ENCODE peak calls at places on chromosomes 12 and 14, in ten cellular contexts. V, S, D, L, E, Q, C, U, F and N are unnamed samples.

GRCh38 chr12:102343361-102344121 is 136.8 kb downstream of the IGF1 start:
- DNase-seq in V (peak), S (peak), D (peak), L (no peak), E (no peak), Q (no peak), C (no peak), U (no peak), F (no peak), N (no peak)

GRCh38 chr12:16359512-16360491 is 12.4 kb downstream of the MGST1 start:
- DNase-seq in V (peak), S (peak), D (peak), L (no peak), E (peak), Q (no peak), C (peak), U (peak), F (no peak), N (no peak)

GRCh38 chr14:81110186-81110585 is 110.6 kb downstream of the GTF2A1 start:
- DNase-seq in V (no peak), S (no peak), D (no peak), L (no peak), E (no peak), Q (no peak), C (no peak), U (no peak), F (no peak), N (no peak)

GRCh38 chr14:62777510-62777909 is 267.7 kb downstream of the KCNH5 start:
- DNase-seq in V (no peak), S (no peak), D (no peak), L (no peak), E (no peak), Q (no peak), C (no peak), U (no peak), F (no peak), N (no peak)

GRCh38 chr14:54857830-54858269 is 44.8 kb downstream of the GCH1 start:
- DNase-seq in V (no peak), S (no peak), D (no peak), L (no peak), E (no peak), Q (no peak), C (no peak), U (no peak), F (no peak), N (no peak)

GRCh38 chr14:103404920-103405319 is 19.7 kb downstream of the MARK3 start:
- DNase-seq in V (no peak), S (peak), D (peak), L (no peak), E (no peak), Q (no peak), C (no peak), U (no peak), F (no peak), N (no peak)

GRCh38 chr12:57844725-57845477 is 1.6 kb downstream of the CTDSP2 start:
- DNase-seq in V (peak), S (peak), D (peak), L (peak), E (peak), Q (no peak), C (peak), U (peak), F (no peak), N (no peak)

GRCh38 chr12:130555628-130556485 is 160.2 kb downstream of the RIMBP2 start:
- DNase-seq in V (no peak), S (no peak), D (no peak), L (no peak), E (no peak), Q (no peak), C (no peak), U (no peak), F (no peak), N (no peak)

GRCh38 chr12:113424915-113425823 is 3.0 kb downstream of the SDSL start:
- DNase-seq in V (peak), S (peak), D (peak), L (no peak), E (peak), Q (no peak), C (peak), U (peak), F (no peak), N (peak)

GRCh38 chr12:45477526-45477925 is 252.0 kb upstream of the ARID2 start:
- DNase-seq in V (no peak), S (no peak), D (peak), L (no peak), E (no peak), Q (no peak), C (no peak), U (no peak), F (no peak), N (no peak)

GRCh38 chr12:121089031-121089812 is 43.5 kb upstream of the P2RX7 start:
- DNase-seq in V (no peak), S (no peak), D (no peak), L (no peak), E (no peak), Q (no peak), C (no peak), U (no peak), F (no peak), N (peak)

GRCh38 chr12:1220127-1221092 is 229.4 kb downstream of the ERC1 start:
- DNase-seq in V (no peak), S (no peak), D (peak), L (no peak), E (no peak), Q (no peak), C (no peak), U (peak), F (no peak), N (no peak)

GRCh38 chr12:43312991-43313505 is 239.0 kb downstream of the ADAMTS20 start:
- DNase-seq in V (no peak), S (no peak), D (no peak), L (no peak), E (no peak), Q (no peak), C (no peak), U (no peak), F (no peak), N (no peak)

GRCh38 chr14:71319646-71320045 is 412.4 kb downstream of the PCNX1 start:
- DNase-seq in V (peak), S (peak), D (no peak), L (no peak), E (no peak), Q (no peak), C (peak), U (no peak), F (no peak), N (no peak)

GRCh38 chr14:33796356-33796755 is 154.5 kb downstream of the EGLN3 start:
- DNase-seq in V (no peak), S (peak), D (peak), L (no peak), E (no peak), Q (no peak), C (peak), U (no peak), F (no peak), N (no peak)

GRCh38 chr12:19190292-19191031 is 60.9 kb downstream of the PLEKHA5 start:
- DNase-seq in V (no peak), S (peak), D (no peak), L (no peak), E (no peak), Q (no peak), C (peak), U (no peak), F (no peak), N (no peak)

GRCh38 chr12:3530548-3530947 is 39.5 kb downstream of the PRMT8 start:
- DNase-seq in V (no peak), S (no peak), D (no peak), L (no peak), E (no peak), Q (no peak), C (no peak), U (peak), F (no peak), N (peak)

GRCh38 chr12:27474344-27474743 is 27.8 kb downstream of the SMCO2 start:
- DNase-seq in V (no peak), S (peak), D (peak), L (peak), E (no peak), Q (peak), C (peak), U (no peak), F (no peak), N (no peak)

GRCh38 chr12:51326762-51327439 is 2.9 kb upstream of the BIN2 start:
- DNase-seq in V (no peak), S (peak), D (peak), L (no peak), E (no peak), Q (no peak), C (peak), U (peak), F (no peak), N (no peak)

GRCh38 chr12:105983622-105984325 is 155.0 kb downstream of the NUAK1 start:
- DNase-seq in V (no peak), S (peak), D (peak), L (no peak), E (no peak), Q (peak), C (peak), U (no peak), F (no peak), N (no peak)

GRCh38 chr12:57604454-57605307 is at the start of gene DTX3:
- DNase-seq in V (peak), S (peak), D (peak), L (no peak), E (peak), Q (no peak), C (no peak), U (peak), F (no peak), N (no peak)

GRCh38 chr12:49972122-49972521 is 625 bp upstream of the AQP6 start:
- DNase-seq in V (no peak), S (no peak), D (no peak), L (no peak), E (no peak), Q (no peak), C (no peak), U (no peak), F (no peak), N (no peak)

GRCh38 chr14:29419736-29420135 is 507.9 kb downstream of the PRKD1 start:
- DNase-seq in V (no peak), S (no peak), D (no peak), L (no peak), E (no peak), Q (no peak), C (no peak), U (no peak), F (no peak), N (no peak)

GRCh38 chr12:6337958-6338406 is 3.9 kb downstream of the TNFRSF1A start:
- DNase-seq in V (no peak), S (peak), D (peak), L (no peak), E (no peak), Q (no peak), C (no peak), U (no peak), F (no peak), N (no peak)

GRCh38 chr12:94898388-94898787 is 105.1 kb downstream of the NDUFA12 start:
- DNase-seq in V (no peak), S (peak), D (peak), L (no peak), E (peak), Q (no peak), C (no peak), U (no peak), F (no peak), N (no peak)

GRCh38 chr14:98345186-98345585 is 926.8 kb downstream of the BCL11B start:
- DNase-seq in V (no peak), S (peak), D (no peak), L (no peak), E (no peak), Q (peak), C (no peak), U (no peak), F (no peak), N (no peak)

GRCh38 chr12:57124259-57124877 is 3.9 kb upstream of the LRP1 start:
- DNase-seq in V (peak), S (peak), D (peak), L (no peak), E (peak), Q (peak), C (peak), U (peak), F (peak), N (peak)

GRCh38 chr12:92290881-92291280 is 145.2 kb upstream of the BTG1 start:
- DNase-seq in V (no peak), S (no peak), D (peak), L (no peak), E (no peak), Q (no peak), C (peak), U (no peak), F (no peak), N (no peak)

GRCh38 chr14:105485720-105486332 is 860 bp upstream of the CRIP1 start:
- DNase-seq in V (peak), S (no peak), D (no peak), L (no peak), E (peak), Q (no peak), C (no peak), U (peak), F (no peak), N (no peak)

GRCh38 chr12:29616664-29617409 is 119.4 kb upstream of the OVCH1 start:
- DNase-seq in V (no peak), S (peak), D (peak), L (no peak), E (no peak), Q (peak), C (no peak), U (no peak), F (no peak), N (no peak)

GRCh38 chr12:19402743-19403400 is 36.4 kb upstream of the AEBP2 start:
- DNase-seq in V (no peak), S (peak), D (peak), L (no peak), E (no peak), Q (no peak), C (no peak), U (peak), F (no peak), N (no peak)

GRCh38 chr12:94193623-94194022 is 45.2 kb downstream of the PLXNC1 start:
- DNase-seq in V (no peak), S (no peak), D (no peak), L (no peak), E (no peak), Q (no peak), C (no peak), U (no peak), F (no peak), N (no peak)

GRCh38 chr12:47004634-47005033 is 74.8 kb upstream of the PCED1B start:
- DNase-seq in V (no peak), S (peak), D (peak), L (no peak), E (no peak), Q (no peak), C (no peak), U (no peak), F (no peak), N (no peak)

GRCh38 chr14:20754308-20754707 is 8.6 kb downstream of the EDDM3A start:
- DNase-seq in V (no peak), S (no peak), D (no peak), L (no peak), E (no peak), Q (no peak), C (no peak), U (no peak), F (no peak), N (no peak)

GRCh38 chr14:99509871-99510555 is 28.8 kb downstream of the CCNK start:
- DNase-seq in V (no peak), S (no peak), D (no peak), L (no peak), E (no peak), Q (no peak), C (no peak), U (no peak), F (no peak), N (peak)

GRCh38 chr12:76375939-76376338 is 27.7 kb upstream of the BBS10 start:
- DNase-seq in V (no peak), S (no peak), D (peak), L (no peak), E (no peak), Q (no peak), C (no peak), U (no peak), F (no peak), N (no peak)

GRCh38 chr14:70032447-70032846 is 153.2 kb downstream of the SMOC1 start:
- DNase-seq in V (peak), S (no peak), D (no peak), L (no peak), E (no peak), Q (no peak), C (no peak), U (no peak), F (no peak), N (no peak)

GRCh38 chr12:132478433-132478803 is 11.5 kb upstream of the FBRSL1 start:
- DNase-seq in V (no peak), S (no peak), D (no peak), L (no peak), E (no peak), Q (no peak), C (no peak), U (no peak), F (no peak), N (no peak)

GRCh38 chr12:132479291-132479690 is 10.7 kb upstream of the FBRSL1 start:
- DNase-seq in V (no peak), S (no peak), D (no peak), L (no peak), E (no peak), Q (no peak), C (no peak), U (no peak), F (no peak), N (no peak)

GRCh38 chr12:132479938-132480619 is 9.9 kb upstream of the FBRSL1 start:
- DNase-seq in V (no peak), S (no peak), D (no peak), L (no peak), E (peak), Q (no peak), C (no peak), U (no peak), F (no peak), N (no peak)

GRCh38 chr12:132477703-132478432 is 12.1 kb upstream of the FBRSL1 start:
- DNase-seq in V (no peak), S (no peak), D (no peak), L (no peak), E (no peak), Q (no peak), C (no peak), U (no peak), F (no peak), N (no peak)

DNA sequence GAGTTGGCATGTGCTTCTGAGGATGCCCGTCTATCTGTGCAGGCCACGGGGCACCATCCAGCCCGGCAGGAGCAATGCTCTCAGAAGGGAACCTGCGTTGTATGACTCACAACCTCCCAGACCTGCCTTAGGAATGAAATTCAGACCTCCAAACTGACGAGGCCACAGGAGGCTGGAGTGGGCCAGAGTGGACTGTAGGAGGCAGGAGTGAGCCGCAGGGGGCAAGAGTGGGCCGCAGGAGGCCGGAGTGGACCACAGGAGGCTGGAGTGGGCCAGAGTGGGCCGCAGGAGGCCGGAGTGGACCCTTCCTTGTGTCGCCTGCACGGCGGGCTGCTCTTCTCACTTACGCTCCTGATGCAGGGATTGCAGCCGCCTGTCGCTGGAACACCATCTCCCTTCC is 11.1 kb upstream of the FBRSL1 start:
- DNase-seq in V (no peak), S (peak), D (no peak), L (no peak), E (no peak), Q (no peak), C (no peak), U (no peak), F (no peak), N (no peak)
- TF ChIP-seq CTCF in V (peak), S (peak), D (no peak), L (no peak), E (no peak), Q (no peak), C (peak), U (no peak), F (no peak), N (no peak)

GRCh38 chr12:48969160-48969771 is 2.3 kb downstream of the WNT10B start:
- DNase-seq in V (no peak), S (no peak), D (no peak), L (no peak), E (no peak), Q (no peak), C (no peak), U (no peak), F (no peak), N (no peak)

GRCh38 chr12:48968467-48968866 is 3.1 kb downstream of the WNT10B start:
- DNase-seq in V (no peak), S (no peak), D (no peak), L (no peak), E (no peak), Q (no peak), C (no peak), U (no peak), F (no peak), N (no peak)

GRCh38 chr12:48965447-48965846 is 6.1 kb downstream of the WNT10B start:
- DNase-seq in V (peak), S (peak), D (peak), L (no peak), E (no peak), Q (no peak), C (peak), U (no peak), F (no peak), N (no peak)

GRCh38 chr12:48968004-48968403 is 3.5 kb downstream of the WNT10B start:
- DNase-seq in V (no peak), S (no peak), D (no peak), L (no peak), E (no peak), Q (no peak), C (no peak), U (no peak), F (no peak), N (no peak)

GRCh38 chr12:48966177-48966890 is 5.2 kb downstream of the WNT10B start:
- DNase-seq in V (no peak), S (no peak), D (no peak), L (no peak), E (peak), Q (no peak), C (no peak), U (no peak), F (no peak), N (no peak)
- TF ChIP-seq CTCF in V (no peak), S (no peak), D (no peak), L (no peak), E (no peak), Q (no peak), C (no peak), U (no peak), F (no peak), N (no peak)

DNA sequence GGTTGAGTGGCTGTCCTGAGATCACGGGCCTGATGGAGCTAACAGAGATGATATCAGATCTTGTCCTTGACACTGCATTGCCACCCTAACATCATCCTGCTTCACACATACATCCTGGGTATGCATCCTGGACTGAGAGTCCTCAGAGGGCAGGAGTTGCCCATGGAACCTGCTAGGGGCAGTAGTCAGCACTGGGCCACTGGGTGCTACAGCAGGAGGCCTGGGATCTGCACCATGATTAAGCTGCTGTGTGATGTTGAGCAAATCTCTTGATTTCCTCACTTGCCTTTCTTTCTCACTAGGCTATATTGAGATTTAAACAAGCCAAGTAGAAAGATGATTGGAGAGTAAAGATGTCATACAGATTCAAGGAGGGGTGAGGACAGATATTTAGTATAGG is 22.1 kb upstream of the EIF4B start:
- DNase-seq in V (no peak), S (no peak), D (no peak), L (no peak), E (no peak), Q (no peak), C (no peak), U (no peak), F (no peak), N (no peak)
- TF ChIP-seq CTCF in V (peak), S (no peak), D (peak), L (no peak), E (no peak), Q (no peak), C (peak), U (no peak), F (no peak), N (no peak)

DNA sequence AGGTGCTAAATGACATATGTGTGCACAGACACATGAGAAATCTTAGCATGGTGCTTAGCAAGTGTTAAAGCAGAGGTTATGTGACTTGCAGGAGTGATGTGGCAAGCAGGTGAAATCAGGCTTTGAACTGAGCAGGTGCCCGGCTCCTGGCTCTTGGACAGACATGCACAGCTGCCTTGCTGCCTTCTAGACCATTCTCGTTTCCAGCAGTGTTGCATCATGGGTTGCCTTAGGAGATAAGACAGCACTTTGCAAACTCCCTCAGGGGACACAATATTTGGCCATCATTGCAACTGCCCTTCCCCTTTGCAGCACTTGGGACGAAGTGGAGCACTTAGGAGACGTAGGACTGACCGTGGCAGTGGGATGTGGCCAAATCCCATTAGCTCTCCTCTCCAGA is 17.2 kb upstream of the GSC start:
- DNase-seq in V (no peak), S (no peak), D (no peak), L (no peak), E (peak), Q (no peak), C (no peak), U (no peak), F (no peak), N (no peak)
- TF ChIP-seq CTCF in V (no peak), S (no peak), D (no peak), L (no peak), E (no peak), Q (no peak), C (no peak), U (no peak), F (no peak), N (no peak)

DNA sequence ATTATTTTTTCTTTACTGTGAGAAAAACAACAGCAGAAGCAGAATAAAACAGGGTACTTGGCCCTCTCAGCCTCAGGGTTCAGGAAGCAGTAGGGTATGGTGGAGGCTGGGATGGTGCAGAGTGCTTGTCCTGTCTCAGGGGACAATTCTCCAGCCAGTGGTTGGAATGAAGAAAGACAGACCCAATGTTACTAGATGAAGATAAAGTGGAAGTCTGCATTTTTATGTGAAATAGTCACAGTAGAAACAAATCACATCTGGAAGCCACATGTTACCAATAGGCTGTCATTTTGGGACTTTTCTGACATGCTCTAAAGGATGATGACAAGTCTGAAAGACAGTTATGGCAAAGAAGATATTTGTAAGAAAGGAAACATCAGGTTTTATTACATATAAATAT is 32.3 kb downstream of the PROX2 start:
- DNase-seq in V (no peak), S (peak), D (peak), L (no peak), E (no peak), Q (no peak), C (peak), U (no peak), F (no peak), N (no peak)
- TF ChIP-seq CTCF in V (no peak), S (peak), D (peak), L (peak), E (no peak), Q (no peak), C (peak), U (no peak), F (no peak), N (peak)